ENCODE peak calls at places on chromosome 12, in nine cellular contexts. E, W, Z, J, O, G, V, X and F are unnamed samples. For H3K4me1 and H3K36me3, the result is how much of the 10 kb centered on the place peaks cover.

GRCh38 chr12:54207539-54208267 is 18.9 kb upstream of the SMUG1 start:
- DNase-seq in E (peak), W (peak), Z (peak), J (peak), O (peak), G (peak), V (peak), X (peak), F (peak)

GRCh38 chr12:30437044-30437443 is 258.6 kb downstream of the IPO8 start:
- DNase-seq in E (no peak), W (no peak), Z (no peak), J (no peak), O (no peak), G (no peak), V (no peak), X (no peak), F (no peak)

GRCh38 chr12:8033153-8034044 is 883 bp downstream of the FOXJ2 start:
- DNase-seq in E (no peak), W (peak), Z (peak), J (peak), O (peak), G (peak), V (peak), X (peak), F (peak)

GRCh38 chr12:55073043-55074022 is 52.9 kb upstream of the OR9K2 start:
- DNase-seq in E (peak), W (peak), Z (peak), J (peak), O (peak), G (peak), V (peak), X (peak), F (peak)

GRCh38 chr12:94930216-94930654 is 73.3 kb downstream of the NDUFA12 start:
- DNase-seq in E (peak), W (no peak), Z (no peak), J (no peak), O (no peak), G (no peak), V (no peak), X (no peak), F (no peak)

GRCh38 chr12:67651380-67651695 is 2.8 kb downstream of the DYRK2 start:
- DNase-seq in E (peak), W (no peak), Z (peak), J (peak), O (no peak), G (no peak), V (no peak), X (no peak), F (no peak)

GRCh38 chr12:65306603-65307501 is 28.4 kb downstream of the MSRB3 start:
- DNase-seq in E (peak), W (no peak), Z (peak), J (peak), O (peak), G (peak), V (no peak), X (no peak), F (peak)

GRCh38 chr12:104108755-104109445 is 29.1 kb downstream of the NFYB start:
- DNase-seq in E (peak), W (peak), Z (peak), J (peak), O (peak), G (peak), V (peak), X (peak), F (peak)

GRCh38 chr12:109739747-109740693 is 26.4 kb downstream of the FAM222A start:
- DNase-seq in E (no peak), W (peak), Z (no peak), J (no peak), O (peak), G (no peak), V (peak), X (no peak), F (peak)

GRCh38 chr12:115375188-115375991 is 691.4 kb upstream of the TBX3 start:
- DNase-seq in E (peak), W (no peak), Z (no peak), J (no peak), O (no peak), G (no peak), V (no peak), X (no peak), F (no peak)

GRCh38 chr12:39835517-39836489 is 216.2 kb upstream of the ABCD2 start:
- DNase-seq in E (no peak), W (no peak), Z (no peak), J (no peak), O (no peak), G (no peak), V (no peak), X (no peak), F (no peak)

GRCh38 chr12:12540261-12541013 is 22.2 kb downstream of the DUSP16 start:
- DNase-seq in E (no peak), W (no peak), Z (no peak), J (no peak), O (no peak), G (no peak), V (no peak), X (no peak), F (no peak)

GRCh38 chr12:15428632-15429031 is 106.3 kb downstream of the PTPRO start:
- DNase-seq in E (no peak), W (no peak), Z (no peak), J (no peak), O (no peak), G (no peak), V (no peak), X (no peak), F (no peak)

GRCh38 chr12:53676715-53677611 is 1.1 kb upstream of the ATP5MC2 start:
- DNase-seq in E (no peak), W (peak), Z (peak), J (peak), O (peak), G (peak), V (peak), X (peak), F (peak)

GRCh38 chr12:120388711-120389431 is 19.9 kb upstream of the MSI1 start:
- DNase-seq in E (no peak), W (no peak), Z (no peak), J (no peak), O (no peak), G (no peak), V (no peak), X (no peak), F (no peak)

GRCh38 chr12:120821878-120822277 is 82.3 kb downstream of the SPPL3 start:
- DNase-seq in E (no peak), W (no peak), Z (no peak), J (no peak), O (no peak), G (no peak), V (no peak), X (no peak), F (no peak)

GRCh38 chr12:70117670-70118069 is 125.6 kb upstream of the CNOT2 start:
- DNase-seq in E (no peak), W (no peak), Z (no peak), J (no peak), O (no peak), G (no peak), V (no peak), X (no peak), F (no peak)

GRCh38 chr12:80269953-80270552 is 170.7 kb downstream of the OTOGL start:
- DNase-seq in E (peak), W (no peak), Z (no peak), J (no peak), O (no peak), G (no peak), V (no peak), X (no peak), F (no peak)

GRCh38 chr12:74849801-74850200 is 312.2 kb downstream of the ATXN7L3B start:
- DNase-seq in E (no peak), W (no peak), Z (no peak), J (no peak), O (no peak), G (no peak), V (no peak), X (no peak), F (no peak)

GRCh38 chr12:25187781-25188180 is 7.2 kb downstream of the DNAI7 start:
- DNase-seq in E (no peak), W (no peak), Z (no peak), J (no peak), O (no peak), G (no peak), V (no peak), X (no peak), F (no peak)

GRCh38 chr12:114848661-114849060 is 164.7 kb upstream of the TBX3 start:
- DNase-seq in E (no peak), W (no peak), Z (no peak), J (no peak), O (no peak), G (no peak), V (no peak), X (no peak), F (no peak)

GRCh38 chr12:6551496-6552139 is 4.2 kb downstream of the IFFO1 start:
- DNase-seq in E (no peak), W (no peak), Z (no peak), J (no peak), O (peak), G (peak), V (no peak), X (no peak), F (peak)

GRCh38 chr12:58443273-58443980 is 476.9 kb downstream of the LRIG3 start:
- DNase-seq in E (peak), W (no peak), Z (peak), J (peak), O (no peak), G (no peak), V (no peak), X (no peak), F (no peak)

GRCh38 chr12:53052419-53053222 is 2.8 kb downstream of the TNS2 start:
- DNase-seq in E (no peak), W (peak), Z (peak), J (peak), O (peak), G (peak), V (peak), X (peak), F (peak)

GRCh38 chr12:13044859-13045384 is 741 bp downstream of the FAM234B start:
- DNase-seq in E (no peak), W (no peak), Z (no peak), J (no peak), O (no peak), G (no peak), V (no peak), X (no peak), F (no peak)

DNA sequence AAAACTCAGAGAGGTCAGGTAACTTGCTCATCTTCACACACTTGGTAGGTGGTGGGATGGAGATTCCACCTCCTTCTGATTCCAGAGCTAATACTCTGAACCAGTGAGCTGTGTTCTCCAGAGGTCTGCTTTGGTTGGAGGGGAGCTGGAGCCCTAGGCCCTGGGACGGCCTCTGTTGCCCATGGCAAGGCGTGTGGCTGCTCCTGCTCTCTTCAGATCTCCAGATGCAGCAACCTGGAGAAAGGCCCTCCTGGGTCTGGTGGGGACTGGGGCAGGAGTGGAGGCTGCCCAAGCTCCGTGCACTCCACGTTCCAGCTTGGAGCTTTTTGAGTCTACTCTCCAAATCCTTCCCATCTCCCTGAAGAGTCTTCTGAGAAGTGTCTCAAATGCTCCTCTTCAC is 10.7 kb downstream of the CCND2 start:
- DNase-seq in E (no peak), W (no peak), Z (no peak), J (no peak), O (no peak), G (no peak), V (no peak), X (no peak), F (no peak)
- H3K4me1 ChIP-seq in E (under half), W (under half), Z (under half), J (under half), O (half or more), G (under half), V (under half), X (under half), F (half or more)

GRCh38 chr12:51924551-51925399 is 17.5 kb downstream of the ACVRL1 start:
- DNase-seq in E (no peak), W (no peak), Z (no peak), J (no peak), O (no peak), G (no peak), V (no peak), X (no peak), F (no peak)

GRCh38 chr12:51925400-51926063 is 18.2 kb downstream of the ACVRL1 start:
- DNase-seq in E (no peak), W (no peak), Z (no peak), J (no peak), O (no peak), G (no peak), V (no peak), X (no peak), F (no peak)

GRCh38 chr12:51923506-51924365 is 16.4 kb downstream of the ACVRL1 start:
- DNase-seq in E (no peak), W (peak), Z (peak), J (peak), O (peak), G (peak), V (peak), X (peak), F (peak)

GRCh38 chr12:51926718-51927117 is 19.4 kb downstream of the ACVRL1 start:
- DNase-seq in E (peak), W (no peak), Z (peak), J (peak), O (no peak), G (no peak), V (no peak), X (no peak), F (no peak)

GRCh38 chr12:51926064-51926632 is 18.8 kb downstream of the ACVRL1 start:
- DNase-seq in E (no peak), W (no peak), Z (no peak), J (no peak), O (no peak), G (no peak), V (no peak), X (no peak), F (no peak)
- H3K27ac ChIP-seq in E (no peak), W (no peak), Z (no peak), J (no peak), O (no peak), G (no peak), V (no peak), X (peak), F (peak)

GRCh38 chr12:117171499-117172162 is 18.6 kb downstream of the FBXO21 start:
- DNase-seq in E (no peak), W (no peak), Z (no peak), J (no peak), O (no peak), G (no peak), V (no peak), X (no peak), F (no peak)

GRCh38 chr12:117168976-117169375 is 21.3 kb downstream of the FBXO21 start:
- DNase-seq in E (no peak), W (no peak), Z (no peak), J (no peak), O (no peak), G (no peak), V (no peak), X (no peak), F (no peak)

GRCh38 chr12:117167769-117168168 is 22.5 kb downstream of the FBXO21 start:
- DNase-seq in E (no peak), W (no peak), Z (no peak), J (no peak), O (no peak), G (no peak), V (no peak), X (no peak), F (no peak)

GRCh38 chr12:117169548-117169947 is 20.7 kb downstream of the FBXO21 start:
- DNase-seq in E (no peak), W (peak), Z (no peak), J (no peak), O (no peak), G (no peak), V (no peak), X (no peak), F (no peak)

GRCh38 chr12:117172168-117172567 is 18.1 kb downstream of the FBXO21 start:
- DNase-seq in E (no peak), W (no peak), Z (no peak), J (no peak), O (no peak), G (no peak), V (no peak), X (no peak), F (no peak)
- H3K36me3 ChIP-seq in E (under half), W (under half), Z (half or more), J (under half), O (half or more), G (under half), V (under half), X (half or more), F (half or more)

GRCh38 chr12:132363661-132364347 is 34.4 kb upstream of the GALNT9 start:
- DNase-seq in E (no peak), W (no peak), Z (no peak), J (no peak), O (peak), G (no peak), V (peak), X (no peak), F (no peak)

GRCh38 chr12:132360906-132361777 is 31.8 kb upstream of the GALNT9 start:
- DNase-seq in E (no peak), W (no peak), Z (no peak), J (no peak), O (peak), G (no peak), V (peak), X (no peak), F (peak)

GRCh38 chr12:132364348-132364902 is 35.0 kb upstream of the GALNT9 start:
- DNase-seq in E (no peak), W (no peak), Z (no peak), J (no peak), O (no peak), G (no peak), V (no peak), X (no peak), F (no peak)

GRCh38 chr12:132365226-132365625 is 35.8 kb upstream of the GALNT9 start:
- DNase-seq in E (no peak), W (no peak), Z (no peak), J (no peak), O (no peak), G (no peak), V (peak), X (no peak), F (no peak)

GRCh38 chr12:132362966-132363660 is 33.7 kb upstream of the GALNT9 start:
- DNase-seq in E (no peak), W (no peak), Z (no peak), J (no peak), O (peak), G (no peak), V (peak), X (no peak), F (peak)
- H3K4me1 ChIP-seq in E (under half), W (under half), Z (under half), J (under half), O (under half), G (under half), V (under half), X (under half), F (under half)

GRCh38 chr12:118842753-118843335 is 138.5 kb upstream of the SRRM4 start:
- DNase-seq in E (no peak), W (no peak), Z (no peak), J (no peak), O (no peak), G (no peak), V (no peak), X (no peak), F (no peak)
- H3K27ac ChIP-seq in E (no peak), W (no peak), Z (no peak), J (no peak), O (no peak), G (no peak), V (no peak), X (no peak), F (no peak)

GRCh38 chr12:83997425-83997824 is 915.2 kb downstream of the SLC6A15 start:
- DNase-seq in E (no peak), W (no peak), Z (no peak), J (no peak), O (no peak), G (no peak), V (no peak), X (no peak), F (no peak)

DNA sequence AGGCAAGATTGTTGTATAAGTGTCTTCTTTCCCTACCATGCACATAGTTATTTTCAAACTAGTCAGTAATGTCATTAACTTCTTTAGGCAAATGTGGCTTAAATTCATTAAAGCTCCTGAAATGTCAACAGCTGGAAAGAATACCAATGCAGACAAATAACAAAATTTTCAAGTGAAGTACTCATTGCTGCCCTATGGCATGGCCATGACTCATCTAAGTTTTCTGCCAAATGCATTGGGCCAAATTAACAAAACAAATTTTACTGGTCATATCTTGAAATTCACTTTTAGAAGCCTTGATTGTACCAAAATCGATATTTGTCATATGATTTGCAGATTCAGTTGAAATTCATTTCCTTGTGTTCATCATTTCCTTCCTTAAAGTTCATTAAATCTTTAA is 915.9 kb downstream of the SLC6A15 start:
- DNase-seq in E (no peak), W (no peak), Z (no peak), J (no peak), O (no peak), G (no peak), V (no peak), X (no peak), F (no peak)
- H3K36me3 ChIP-seq in E (under half), W (under half), Z (under half), J (under half), O (under half), G (under half), V (under half), X (under half), F (under half)